ENCODE peak calls at places on chromosome 22, in nine cellular contexts. X, W, M, L, V, K, I, D and N are unnamed samples.

GRCh38 chr22:28332410-28332809 is 347.2 kb downstream of the TTC28 start:
- DNase-seq in V (no peak), W (no peak), M (no peak), I (peak; percentile 28), L (no peak), D (no peak), K (no peak), X (no peak), N (no peak)

GRCh38 chr22:24289781-24290181 is 19.1 kb downstream of the SPECC1L start:
- DNase-seq in W (no peak), V (no peak), K (peak; percentile 34), L (no peak), I (no peak), X (no peak), M (no peak), D (no peak), N (no peak)

GRCh38 chr22:44399906-44400762 is 87.4 kb upstream of the SHISAL1 start:
- DNase-seq in X (no peak), L (peak; percentile 1), V (no peak), W (no peak), M (no peak), K (peak; percentile 8), I (no peak), D (no peak), N (peak; percentile 55)

GRCh38 chr22:49116021-49116420 is 711.7 kb downstream of the BRD1 start:
- DNase-seq in I (no peak), X (no peak), D (no peak), M (no peak), V (no peak), W (no peak), L (no peak), K (no peak), N (no peak)

GRCh38 chr22:26168199-26168915 is 905 bp upstream of the SEZ6L start:
- DNase-seq in K (no peak), M (no peak), V (no peak), W (no peak), I (no peak), D (no peak), L (no peak), X (no peak), N (no peak)

GRCh38 chr22:26471522-26471921 is 12.1 kb downstream of the HPS4 start:
- DNase-seq in X (peak; percentile 47), K (no peak), I (peak; percentile 83), M (no peak), L (no peak), D (no peak), V (no peak), W (peak; percentile 27), N (no peak)

GRCh38 chr22:42717197-42717967 is 3.3 kb downstream of the A4GALT start:
- DNase-seq in V (peak; percentile 72), X (no peak), M (no peak), I (no peak), W (no peak), L (no peak), D (no peak), K (no peak), N (no peak)

GRCh38 chr22:31425331-31426050 is 26.1 kb downstream of the DRG1 start:
- DNase-seq in X (no peak), W (no peak), V (no peak), M (no peak), I (peak; percentile 12), D (no peak), L (no peak), K (no peak), N (no peak)

GRCh38 chr22:30325724-30326703 is 727 bp downstream of the TBC1D10A start:
- DNase-seq in M (no peak), D (no peak), I (no peak), X (no peak), L (peak; percentile 62), K (peak; percentile 37), W (no peak), V (peak; percentile 50), N (peak; percentile 78)

GRCh38 chr22:27238935-27239510 is 562.5 kb downstream of the MN1 start:
- DNase-seq in M (peak; percentile 52), W (peak; percentile 95), X (no peak), I (peak; percentile 97), K (peak; percentile 69), V (no peak), D (no peak), L (no peak), N (peak; percentile 93)

GRCh38 chr22:25969286-25969685 is 200.0 kb upstream of the SEZ6L start:
- DNase-seq in W (no peak), M (no peak), X (no peak), K (no peak), I (no peak), D (no peak), V (no peak), L (no peak), N (no peak)

DNA sequence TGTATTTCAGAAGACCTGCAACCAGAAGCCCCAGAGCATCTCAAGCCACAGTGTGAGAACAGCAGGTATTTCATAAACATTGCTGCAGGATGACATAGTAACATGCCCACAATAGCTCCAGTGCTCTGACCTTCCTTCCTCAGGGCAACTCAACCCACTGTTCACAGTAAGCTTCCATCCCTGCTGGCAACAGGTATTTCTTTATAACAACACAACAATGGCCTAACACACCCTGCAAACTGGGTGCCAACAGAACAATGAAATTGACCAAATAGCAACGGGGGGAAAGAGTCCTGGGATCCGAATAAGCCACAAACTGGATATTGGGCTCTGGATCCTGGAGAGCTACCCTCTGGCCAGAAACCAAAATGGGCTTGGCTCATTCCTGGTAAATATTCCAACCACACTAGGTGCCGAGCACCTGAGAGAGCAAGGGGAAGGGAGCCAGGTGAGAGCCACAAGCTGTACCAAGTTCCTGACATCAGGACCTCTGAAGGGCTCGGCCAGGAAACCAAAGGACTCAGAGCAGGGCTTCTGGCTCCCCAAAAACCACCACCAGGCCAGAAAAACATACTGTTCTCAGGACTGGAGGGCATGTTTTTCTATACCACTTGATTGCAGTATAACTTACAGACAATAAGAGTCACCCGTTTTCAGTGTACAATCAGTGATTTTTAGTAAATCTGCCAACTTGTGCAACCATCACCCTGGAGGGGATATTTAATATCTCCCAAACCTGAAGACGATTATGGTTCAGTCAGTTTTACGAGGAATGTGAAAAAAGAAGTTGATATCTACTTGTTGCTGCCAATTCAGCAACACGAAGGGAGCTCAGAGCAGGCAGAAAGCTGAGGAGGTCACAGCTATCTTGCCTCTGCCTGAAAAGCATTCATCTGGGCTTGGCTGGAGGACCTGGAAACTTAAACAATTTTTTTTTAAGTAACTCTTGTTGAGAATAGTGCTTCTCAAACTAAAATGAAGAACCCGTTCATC is 99.3 kb downstream of the MICAL3 start:
- DNase-seq in D (no peak), L (no peak), M (no peak), I (no peak), X (no peak), W (no peak), V (no peak), K (no peak), N (no peak)
- H3K27ac ChIP-seq in D (no peak overlapping the region), L (no peak overlapping the region), M (no peak overlapping the region), I (no peak overlapping the region), X (no peak overlapping the region), W (no peak overlapping the region), V (no peak overlapping the region), K (no peak overlapping the region), N (no peak overlapping the region)

DNA sequence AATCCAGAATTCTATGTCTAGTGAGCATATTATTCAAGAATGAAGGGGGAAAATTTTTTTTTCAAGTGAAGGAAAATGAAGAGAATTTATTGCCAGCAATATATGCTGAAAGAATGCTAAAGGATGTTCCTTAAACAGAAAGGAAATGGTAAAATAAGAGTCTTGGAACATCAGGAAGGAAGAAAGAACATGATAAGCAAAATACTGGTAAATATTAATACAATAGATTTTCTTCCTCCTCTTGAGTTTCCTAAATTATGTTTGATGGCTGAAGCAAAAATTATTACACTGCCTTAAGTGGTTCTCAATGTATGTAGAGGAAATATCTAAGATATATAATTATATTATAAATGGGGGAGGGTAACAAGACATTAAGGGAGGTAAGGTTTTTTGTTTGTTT is 9.6 kb upstream of the CLDN5 start:
- DNase-seq in L (no peak), K (no peak), I (no peak), W (no peak), X (no peak), D (no peak), V (no peak), M (no peak), N (no peak)
- TF ChIP-seq CTCF in L (no peak), K (no peak), I (no peak), W (no peak), X (no peak), D (no peak), V (no peak), M (no peak), N (no peak)

GRCh38 chr22:39245130-39246039 is 603 bp upstream of the PDGFB start:
- DNase-seq in D (no peak), W (no peak), K (no peak), L (no peak), I (no peak), V (no peak), X (no peak), M (no peak), N (no peak)

GRCh38 chr22:39244496-39245129 is at the start of gene PDGFB:
- DNase-seq in L (peak; percentile 41), K (peak; percentile 44), X (no peak), I (no peak), D (no peak), M (no peak), W (no peak), V (no peak), N (no peak)

GRCh38 chr22:39246690-39247332 is 2.0 kb upstream of the PDGFB start:
- DNase-seq in M (no peak), I (no peak), V (no peak), W (no peak), K (no peak), L (no peak), D (no peak), X (no peak), N (no peak)

GRCh38 chr22:39247379-39247778 is 2.6 kb upstream of the PDGFB start:
- DNase-seq in M (no peak), D (no peak), X (no peak), I (no peak), V (peak; percentile 8), W (no peak), L (no peak), K (no peak), N (no peak)

DNA sequence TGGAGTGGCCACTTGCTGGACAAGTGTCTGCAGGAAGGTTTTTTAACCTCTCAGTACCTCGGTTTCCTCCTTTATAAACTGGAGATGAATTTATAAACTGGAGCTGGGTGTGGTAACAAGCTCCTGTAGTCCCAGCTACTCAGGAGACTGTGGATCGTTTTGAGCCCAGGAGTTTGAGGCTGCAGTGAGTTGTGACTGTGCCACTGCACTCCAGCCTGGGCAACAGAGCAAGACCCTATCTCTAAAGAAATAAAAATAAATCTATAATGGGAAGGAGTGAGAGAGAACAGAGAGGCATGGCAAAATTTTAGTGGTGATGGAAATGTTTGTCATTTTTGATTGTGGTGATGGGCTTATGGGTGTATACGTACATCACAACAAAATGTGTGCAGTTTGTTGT is 1.4 kb upstream of the PDGFB start:
- DNase-seq in I (no peak), M (no peak), D (no peak), W (no peak), X (no peak), L (no peak), K (no peak), V (no peak), N (no peak)
- H3K27ac ChIP-seq in I (no peak overlapping the region), M (no peak overlapping the region), D (no peak overlapping the region), W (no peak overlapping the region), X (no peak overlapping the region), L (no peak overlapping the region), K (no peak overlapping the region), V (no peak overlapping the region), N (no peak overlapping the region)

DNA sequence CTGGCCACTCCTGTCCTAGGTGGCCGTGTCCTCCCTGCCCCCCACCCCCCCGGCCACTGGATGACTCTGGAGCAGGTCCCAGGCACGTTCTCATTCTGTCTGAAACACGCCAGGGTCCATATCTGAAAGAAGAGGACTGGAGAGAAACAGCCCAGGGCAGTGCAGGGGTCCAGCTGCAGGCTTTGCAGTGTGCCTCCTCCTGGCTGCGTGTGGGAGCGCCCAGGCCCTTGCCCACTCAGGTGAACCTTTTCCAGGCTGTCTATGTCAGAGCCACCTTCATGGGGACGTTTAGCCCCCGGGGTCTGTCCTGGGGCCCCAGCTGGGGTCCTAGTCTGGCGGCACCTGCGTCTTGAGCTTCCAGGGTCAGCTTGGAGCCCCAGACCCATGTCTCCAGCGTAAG is 15.6 kb downstream of the GRAMD4 start:
- DNase-seq in X (no peak), D (no peak), V (no peak), L (no peak), W (no peak), M (no peak), I (no peak), K (no peak), N (no peak)
- TF ChIP-seq CTCF in X (no peak), D (no peak), V (no peak), L (no peak), W (no peak), M (no peak), I (no peak), K (no peak), N (no peak)